ENCODE peak calls at places on chromosomes 7 and 10, in four cellular contexts. O is IMR-90, A is sigmoid colon, F is prostate gland. S is an unnamed sample.

GRCh38 chr10:110739811-110740271 is 95.7 kb downstream of the RBM20 start:
- DNase-seq in F (no peak), A (no peak), O (no peak), S (no peak)

GRCh38 chr7:120600607-120601006 is 257.3 kb downstream of the TSPAN12 start:
- DNase-seq in A (no peak), O (no peak), F (no peak), S (no peak)

GRCh38 chr7:155798673-155799439 is 13.4 kb downstream of the SHH start:
- DNase-seq in F (no peak), O (no peak), A (no peak), S (peak; percentile 20)

GRCh38 chr7:158993591-158993990 is 137.2 kb downstream of the DYNC2I1 start:
- DNase-seq in A (peak; percentile 39), F (no peak), O (no peak), S (no peak)

GRCh38 chr7:3791327-3791726 is 490.3 kb downstream of the SDK1 start:
- DNase-seq in F (no peak), A (no peak), O (no peak), S (no peak)

GRCh38 chr10:62584216-62584615 is 210.0 kb downstream of the ZNF365 start:
- DNase-seq in A (no peak), F (no peak), O (peak; percentile 98), S (no peak)

GRCh38 chr10:3720228-3721019 is 64.6 kb downstream of the KLF6 start:
- DNase-seq in O (peak; percentile 88), A (peak; percentile 75), F (no peak), S (no peak)

GRCh38 chr7:45985902-45986301 is 64.8 kb upstream of the IGFBP3 start:
- DNase-seq in O (peak; percentile 80), F (no peak), A (no peak), S (no peak)

GRCh38 chr10:116115797-116116196 is 157.2 kb downstream of the GFRA1 start:
- DNase-seq in F (no peak), O (no peak), A (no peak), S (no peak)

GRCh38 chr10:69807696-69808095 is 6.0 kb downstream of the COL13A1 start:
- DNase-seq in A (no peak), O (peak; percentile 45), F (no peak), S (no peak)

GRCh38 chr7:154472332-154472731 is 420.1 kb downstream of the DPP6 start:
- DNase-seq in A (no peak), F (no peak), O (no peak), S (no peak)

GRCh38 chr10:71268247-71268691 is 50.8 kb upstream of the SLC29A3 start:
- DNase-seq in F (no peak), A (no peak), O (peak; percentile 63), S (no peak)

GRCh38 chr10:32501906-32502305 is 56.0 kb downstream of the CCDC7 start:
- DNase-seq in F (no peak), O (no peak), A (no peak), S (no peak)

GRCh38 chr7:121872831-121873764 is at the start of gene PTPRZ1:
- DNase-seq in F (peak; percentile 4), O (peak; percentile 2), A (no peak), S (no peak)

GRCh38 chr7:1361756-1362125 is 97.5 kb downstream of the MICALL2 start:
- DNase-seq in A (peak; percentile 7), F (no peak), O (no peak), S (no peak)

GRCh38 chr7:151598045-151598444 is 78.3 kb upstream of the RHEB start:
- DNase-seq in A (no peak), O (peak; percentile 93), F (no peak), S (no peak)
- H3K27ac ChIP-seq in A (peak overlapping the region; percentile 94), O (no peak overlapping the region), F (no peak overlapping the region), S (no peak overlapping the region)

DNA sequence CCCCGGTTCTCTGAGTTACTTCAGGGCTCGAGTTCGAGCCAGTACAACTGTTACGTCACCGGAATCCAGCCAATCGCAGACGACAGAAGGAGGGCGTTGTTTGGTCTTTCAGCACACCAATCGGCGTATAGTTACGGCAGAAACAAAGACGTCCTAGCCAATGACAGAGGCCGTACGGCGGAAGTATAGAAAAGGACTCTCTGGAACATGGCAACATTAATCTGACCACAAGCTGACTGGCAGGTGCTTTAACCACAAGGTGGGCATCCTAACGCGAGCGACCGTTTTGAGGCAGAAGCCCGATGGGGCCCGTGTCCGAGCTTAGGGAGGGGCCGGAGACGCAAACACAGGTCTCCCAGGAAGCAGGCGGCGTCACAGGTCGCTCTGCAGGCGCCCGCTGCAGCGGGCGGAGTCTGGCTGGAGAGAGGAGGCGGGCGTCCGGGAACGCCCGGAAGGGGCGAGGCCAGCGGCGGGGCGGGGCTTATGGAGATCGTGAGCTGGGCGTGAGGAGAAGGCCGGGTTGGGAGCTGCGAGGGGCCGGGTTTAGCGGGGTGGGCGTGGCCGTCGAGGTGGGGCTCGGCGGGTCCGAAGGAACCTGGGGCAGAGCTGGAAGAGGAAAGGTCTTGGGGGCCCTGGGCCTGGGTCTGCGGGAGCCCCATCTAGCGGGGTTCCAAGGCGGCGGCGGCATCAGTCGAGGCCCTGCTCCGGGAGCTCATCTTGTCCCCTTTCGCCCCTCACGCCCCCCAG is at the start of gene MOSPD3:
- DNase-seq in F (peak; percentile 99), A (peak; percentile 100), O (peak; percentile 99), S (peak; percentile 99)
- TF ChIP-seq POLR2A in F (peak; percentile 72), A (peak; percentile 84), O (peak; percentile 50), S (peak; percentile 83)

GRCh38 chr7:82816272-82816671 is 346.4 kb downstream of the PCLO start:
- DNase-seq in F (no peak), A (no peak), O (no peak), S (no peak)
- TF ChIP-seq CTCF in F (no peak), A (no peak), O (no peak), S (no peak)

DNA sequence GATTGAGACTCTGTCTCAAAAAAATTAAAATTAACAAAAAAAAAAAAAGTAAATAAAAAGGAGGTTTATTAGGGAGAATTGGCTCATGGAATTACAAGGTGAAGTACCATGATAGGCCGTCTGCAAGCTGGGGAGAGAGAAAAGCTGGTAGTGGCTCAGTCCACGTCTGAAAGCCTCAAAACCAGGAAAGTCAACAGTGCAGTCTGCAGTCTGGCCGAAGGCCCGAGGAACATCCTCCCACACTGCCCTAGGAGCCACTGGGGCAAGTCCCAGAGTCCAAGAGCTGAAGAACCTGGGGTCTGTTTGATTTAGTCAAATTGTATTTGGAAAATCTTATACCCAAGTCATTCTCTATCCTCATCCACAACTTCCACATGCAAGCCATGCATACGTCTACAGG is 59.0 kb upstream of the RAB18 start:
- DNase-seq in A (no peak), O (no peak), F (no peak), S (no peak)
- H3K27ac ChIP-seq in A (no peak overlapping the region), O (no peak overlapping the region), F (no peak overlapping the region), S (no peak overlapping the region)

GRCh38 chr10:99873846-99874245 is 91.4 kb downstream of the ABCC2 start:
- DNase-seq in A (no peak), F (no peak), O (no peak), S (no peak)
- TF ChIP-seq POLR2A in A (no peak), F (no peak), O (no peak), S (no peak)